ENCODE peak calls at places on chromosomes 3 and 15, in five cellular contexts. O, G, J, W and H are unnamed samples.

GRCh38 chr3:150805380-150805779 is 42.4 kb upstream of the SIAH2 start:
- DNase-seq in O (no peak), J (no peak), G (no peak), W (no peak), H (no peak)

GRCh38 chr15:53834214-53834613 is 74.8 kb upstream of the WDR72 start:
- DNase-seq in G (no peak), W (no peak), O (no peak), J (no peak), H (no peak)

GRCh38 chr15:48858401-48858800 is 19.5 kb upstream of the EID1 start:
- DNase-seq in G (no peak), O (no peak), J (no peak), W (no peak), H (peak)

GRCh38 chr3:120661963-120662347 is 20.1 kb downstream of the HGD start:
- DNase-seq in O (no peak), W (no peak), G (no peak), J (no peak), H (no peak)

GRCh38 chr3:1037631-1038030 is 55.2 kb upstream of the CNTN6 start:
- DNase-seq in J (no peak), O (no peak), G (no peak), W (no peak), H (no peak)

GRCh38 chr3:110576962-110577361 is 494.7 kb upstream of the NECTIN3 start:
- DNase-seq in G (peak), W (no peak), J (peak), O (peak), H (peak)

GRCh38 chr3:31936661-31937060 is 44.4 kb downstream of the OSBPL10 start:
- DNase-seq in J (peak), O (no peak), W (no peak), G (no peak), H (no peak)

GRCh38 chr3:139434764-139435291 is 41.5 kb downstream of the RBP2 start:
- DNase-seq in W (no peak), J (peak), G (no peak), O (peak), H (peak)

DNA sequence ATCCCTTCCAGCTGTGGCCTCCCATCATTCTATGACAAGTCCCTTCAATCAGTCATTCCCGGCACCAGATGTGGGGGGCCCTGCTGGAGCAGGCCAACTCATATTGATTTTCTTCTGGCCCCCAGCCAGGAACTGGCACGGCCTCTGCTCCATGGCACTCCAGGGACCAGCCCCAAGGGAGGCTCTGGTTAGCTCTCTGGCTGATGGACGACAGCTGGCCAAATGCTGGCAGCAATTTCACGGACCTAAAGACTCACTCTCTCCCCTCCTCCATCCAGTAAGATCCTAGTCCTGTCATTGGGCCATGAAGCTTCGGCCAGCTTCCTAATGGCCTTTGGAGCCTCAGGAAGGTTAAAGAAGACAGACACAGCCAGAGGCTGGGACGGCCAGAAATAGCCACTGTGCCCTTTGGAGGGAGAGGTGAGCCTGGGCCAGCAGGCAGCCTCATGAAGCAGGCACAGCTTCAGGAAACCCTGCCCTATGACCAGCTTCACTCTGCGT is 131.0 kb downstream of the MEX3B start:
- DNase-seq in G (no peak), J (no peak), W (no peak), O (no peak), H (no peak)
- H2AFZ ChIP-seq in G (no peak), J (no peak), W (no peak), O (no peak), H (no peak)

DNA sequence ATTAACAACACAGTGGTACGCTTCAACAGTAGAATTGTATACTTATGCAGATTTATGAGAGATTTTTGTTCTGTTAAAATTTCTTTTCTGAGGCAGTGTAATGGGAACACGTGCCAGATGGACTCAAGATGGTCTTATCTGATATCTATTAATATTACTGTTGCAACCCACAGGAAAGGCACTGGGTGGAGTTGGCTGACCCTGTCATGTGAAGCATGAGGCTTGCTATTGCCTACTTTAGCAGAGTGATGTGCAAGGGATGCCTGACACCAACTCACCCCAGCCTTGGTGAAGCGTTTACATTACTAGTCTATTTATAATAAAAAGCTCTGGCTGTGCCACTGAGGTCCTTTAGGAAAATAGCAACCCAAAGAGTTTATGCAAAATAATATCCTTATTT is 19.7 kb upstream of the ARNT2 start:
- DNase-seq in G (no peak), J (no peak), O (no peak), W (no peak), H (no peak)
- TF ChIP-seq EZH2phosphoT487 in G (no peak), J (no peak), O (no peak), W (no peak), H (no peak)

DNA sequence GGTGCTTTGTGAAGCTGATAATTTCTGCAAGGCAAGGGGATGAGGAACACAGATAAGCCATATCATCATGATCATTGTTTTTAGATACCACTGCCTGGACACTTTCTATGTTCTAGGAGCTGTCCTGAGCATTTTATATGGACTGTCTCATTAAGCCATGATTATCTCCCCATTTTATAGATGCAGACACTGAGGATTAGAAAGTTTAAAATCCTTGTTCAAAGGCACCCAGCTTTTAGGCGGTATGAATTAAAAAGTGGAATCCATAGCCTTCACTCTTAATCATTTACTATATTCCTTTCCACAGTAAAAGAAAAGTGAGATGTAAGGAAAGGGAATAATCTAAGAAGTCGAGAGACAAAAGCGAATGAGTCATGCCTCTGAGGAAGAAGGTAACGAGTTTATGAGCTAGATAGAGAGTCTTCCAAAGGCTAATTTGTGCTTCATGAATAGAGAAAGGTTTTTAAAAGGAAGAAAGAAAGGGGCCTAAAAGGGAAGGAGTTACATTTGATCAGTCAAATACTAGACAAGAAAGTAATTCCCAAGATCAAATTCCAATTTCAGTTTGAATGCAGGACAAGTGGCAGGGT is 856.0 kb downstream of the FHIT start:
- DNase-seq in G (no peak), J (no peak), W (no peak), O (no peak), H (no peak)
- H2AFZ ChIP-seq in G (no peak), J (no peak), W (no peak), O (peak), H (no peak)

GRCh38 chr3:61894988-61895935 is 333.9 kb downstream of the PTPRG start:
- DNase-seq in O (peak), G (peak), W (peak), J (peak), H (peak)
- TF ChIP-seq EZH2phosphoT487 in O (no peak), G (no peak), W (no peak), J (no peak), H (no peak)

DNA sequence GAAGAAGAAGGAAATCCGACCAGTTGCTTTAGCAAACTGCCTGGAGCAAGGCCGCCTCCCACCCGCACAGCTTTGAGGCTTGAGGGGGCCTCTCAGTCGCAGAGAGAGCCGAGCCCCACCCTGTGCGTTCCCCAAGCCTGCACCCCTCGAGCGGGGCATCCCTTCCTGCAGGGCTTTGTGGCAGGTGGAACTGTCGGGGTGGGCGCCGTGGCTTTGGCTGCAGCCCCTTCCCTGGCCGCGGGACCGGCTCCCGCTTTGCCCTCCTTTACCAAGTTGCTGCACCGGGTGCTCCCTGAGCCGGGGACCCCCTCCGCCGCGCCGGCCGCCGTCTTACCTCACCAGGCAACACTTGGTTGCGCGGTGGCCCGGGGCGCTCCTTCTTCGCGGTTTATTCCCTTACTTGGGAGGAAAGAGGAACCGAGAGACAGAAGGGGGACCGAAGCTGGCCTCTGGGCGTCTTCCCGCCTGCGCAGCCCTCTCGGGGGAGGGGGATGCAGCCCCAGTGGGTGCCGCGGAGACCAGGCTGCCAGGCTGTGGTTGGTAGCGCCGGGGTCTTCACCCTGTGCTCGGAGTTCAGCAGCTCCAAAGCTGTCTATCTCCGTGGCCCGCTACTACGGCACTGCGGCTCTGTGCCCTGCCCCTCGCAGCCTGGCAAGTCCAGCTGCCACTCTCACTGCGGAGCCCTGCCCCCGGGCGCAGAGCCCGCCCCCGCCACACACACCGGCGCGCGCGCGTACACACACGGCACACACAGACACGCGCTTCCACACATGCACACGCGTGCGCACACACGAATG is at the start of gene DGKG:
- DNase-seq in W (peak), J (no peak), G (no peak), O (peak), H (peak)
- H2AFZ ChIP-seq in W (no peak), J (no peak), G (no peak), O (peak), H (peak)

DNA sequence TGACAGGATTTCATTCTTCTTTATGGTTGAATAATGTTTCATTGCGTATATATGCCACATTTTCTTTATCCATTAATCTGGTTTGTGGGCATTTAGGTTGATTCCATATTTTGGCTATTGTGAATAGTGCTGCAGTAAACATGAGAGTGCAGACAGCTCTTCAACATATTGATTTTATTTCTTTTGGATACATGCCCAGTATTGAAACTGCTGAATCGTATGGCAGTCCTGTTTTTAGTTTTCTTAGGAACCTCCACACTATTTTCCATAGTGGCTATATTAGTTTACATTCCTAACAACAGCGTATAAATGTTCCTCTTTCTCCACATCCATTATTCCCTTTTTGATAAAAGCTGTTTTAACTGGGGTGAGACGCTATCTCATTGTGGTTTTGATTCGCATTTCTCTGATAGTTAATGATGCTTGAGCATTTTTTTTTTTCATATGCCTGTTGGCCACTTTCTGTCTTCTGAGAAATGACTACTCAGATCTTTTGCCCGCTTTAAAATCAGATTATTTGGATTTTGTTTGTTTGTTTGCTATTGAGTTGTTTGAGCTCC is 21.7 kb downstream of the AQP9 start:
- DNase-seq in G (no peak), J (no peak), O (no peak), W (no peak), H (no peak)
- TF ChIP-seq EZH2phosphoT487 in G (no peak), J (no peak), O (no peak), W (no peak), H (no peak)